ENCODE peak calls at places on chromosome X, in nine cellular contexts. R, U, A, T, L, Z, H, N and B are unnamed samples.

GRCh38 chrX:130321550-130321949 is 18.2 kb upstream of the SLC25A14 start:
- DNase-seq in R (no peak), U (no peak), A (no peak), T (no peak), L (no peak), Z (no peak), H (no peak), N (no peak), B (no peak)

GRCh38 chrX:66872771-66873170 is 233.9 kb upstream of the EDA2R start:
- DNase-seq in R (no peak), U (no peak), A (no peak), T (no peak), L (no peak), Z (no peak), H (no peak), N (no peak), B (no peak)

GRCh38 chrX:18537068-18537467 is 111.7 kb downstream of the CDKL5 start:
- DNase-seq in R (no peak), U (no peak), A (no peak), T (no peak), L (no peak), Z (no peak), H (no peak), N (no peak), B (no peak)

GRCh38 chrX:77572322-77572721 is 125.1 kb downstream of the FGF16 start:
- DNase-seq in R (no peak), U (no peak), A (no peak), T (no peak), L (no peak), Z (no peak), H (no peak), N (no peak), B (no peak)

GRCh38 chrX:16212436-16212835 is 45.2 kb downstream of the MAGEB17 start:
- DNase-seq in R (no peak), U (no peak), A (peak; percentile 62), T (peak; percentile 5), L (no peak), Z (no peak), H (no peak), N (peak; percentile 0), B (no peak)

GRCh38 chrX:66074920-66075879 is 35.3 kb upstream of the VSIG4 start:
- DNase-seq in R (no peak), U (no peak), A (no peak), T (peak; percentile 73), L (peak; percentile 53), Z (no peak), H (peak; percentile 18), N (no peak), B (no peak)

GRCh38 chrX:14801136-14801535 is 71.7 kb downstream of the FANCB start:
- DNase-seq in R (no peak), U (no peak), A (peak; percentile 87), T (no peak), L (no peak), Z (no peak), H (no peak), N (no peak), B (no peak)

GRCh38 chrX:72609313-72609712 is 36.7 kb upstream of the HDAC8 start:
- DNase-seq in R (no peak), U (no peak), A (peak; percentile 25), T (no peak), L (no peak), Z (no peak), H (no peak), N (no peak), B (no peak)

GRCh38 chrX:861335-861890 is 230.8 kb downstream of the SHOX start:
- DNase-seq in R (peak; percentile 63), U (no peak), A (no peak), T (no peak), L (no peak), Z (no peak), H (no peak), N (no peak), B (no peak)

GRCh38 chrX:154436597-154437397 is at the start of gene GDI1:
- DNase-seq in R (peak; percentile 86), U (peak; percentile 26), A (peak; percentile 60), T (peak; percentile 55), L (peak; percentile 76), Z (peak; percentile 0), H (peak; percentile 42), N (peak; percentile 75), B (peak; percentile 53)

GRCh38 chrX:73581002-73581628 is 18.1 kb downstream of the CHIC1 start:
- DNase-seq in R (no peak), U (no peak), A (no peak), T (no peak), L (no peak), Z (no peak), H (no peak), N (no peak), B (no peak)

GRCh38 chrX:129759576-129760061 is 20.1 kb upstream of the SASH3 start:
- DNase-seq in R (no peak), U (peak; percentile 5), A (no peak), T (peak; percentile 81), L (peak; percentile 62), Z (peak; percentile 13), H (no peak), N (no peak), B (no peak)

GRCh38 chrX:48864210-48864609 is 28.8 kb upstream of the PCSK1N start:
- DNase-seq in R (no peak), U (no peak), A (no peak), T (no peak), L (no peak), Z (no peak), H (no peak), N (no peak), B (no peak)

GRCh38 chrX:38939067-38939466 is 137.8 kb downstream of the MID1IP1 start:
- DNase-seq in R (no peak), U (no peak), A (no peak), T (no peak), L (no peak), Z (no peak), H (no peak), N (no peak), B (no peak)

GRCh38 chrX:136714626-136715599 is 65.8 kb downstream of the ARHGEF6 start:
- DNase-seq in R (no peak), U (no peak), A (no peak), T (no peak), L (no peak), Z (no peak), H (no peak), N (no peak), B (no peak)

GRCh38 chrX:45445745-45446412 is 245.2 kb upstream of the DIPK2B start:
- DNase-seq in R (no peak), U (no peak), A (no peak), T (no peak), L (no peak), Z (peak; percentile 44), H (no peak), N (no peak), B (no peak)

GRCh38 chrX:69173906-69174305 is 8.7 kb upstream of the PJA1 start:
- DNase-seq in R (peak; percentile 75), U (no peak), A (peak; percentile 38), T (no peak), L (no peak), Z (no peak), H (no peak), N (no peak), B (no peak)

GRCh38 chrX:10477525-10477924 is 142.9 kb downstream of the MID1 start:
- DNase-seq in R (no peak), U (no peak), A (no peak), T (no peak), L (no peak), Z (no peak), H (no peak), N (no peak), B (no peak)

GRCh38 chrX:37302569-37302968 is 46.6 kb upstream of the PRRG1 start:
- DNase-seq in R (no peak), U (no peak), A (peak; percentile 34), T (no peak), L (peak; percentile 28), Z (no peak), H (no peak), N (no peak), B (peak; percentile 7)

GRCh38 chrX:136899206-136899605 is 18.7 kb upstream of the RBMX start:
- DNase-seq in R (no peak), U (no peak), A (no peak), T (no peak), L (no peak), Z (no peak), H (no peak), N (no peak), B (peak; percentile 17)

GRCh38 chrX:9501362-9501761 is 36.5 kb downstream of the TBL1X start:
- DNase-seq in R (no peak), U (no peak), A (peak; percentile 53), T (no peak), L (no peak), Z (no peak), H (no peak), N (no peak), B (no peak)

GRCh38 chrX:37955273-37955672 is 51.1 kb upstream of the SYTL5 start:
- DNase-seq in R (no peak), U (no peak), A (no peak), T (no peak), L (no peak), Z (no peak), H (no peak), N (no peak), B (no peak)

GRCh38 chrX:54423161-54423888 is 16.9 kb upstream of the TSR2 start:
- DNase-seq in R (no peak), U (no peak), A (peak; percentile 66), T (peak; percentile 25), L (no peak), Z (no peak), H (no peak), N (no peak), B (no peak)

GRCh38 chrX:45756562-45756961 is 555.9 kb upstream of the DIPK2B start:
- DNase-seq in R (no peak), U (no peak), A (no peak), T (no peak), L (no peak), Z (no peak), H (no peak), N (no peak), B (no peak)

GRCh38 chrX:11423362-11423818 is 130.2 kb downstream of the AMELX start:
- DNase-seq in R (no peak), U (no peak), A (peak; percentile 4), T (no peak), L (no peak), Z (no peak), H (no peak), N (no peak), B (no peak)

GRCh38 chrX:101117701-101118100 is 19.7 kb downstream of the CENPI start:
- DNase-seq in R (no peak), U (no peak), A (no peak), T (no peak), L (no peak), Z (no peak), H (no peak), N (no peak), B (no peak)

GRCh38 chrX:77755561-77755960 is 30.5 kb downstream of the ATRX start:
- DNase-seq in R (peak; percentile 73), U (no peak), A (no peak), T (no peak), L (no peak), Z (no peak), H (no peak), N (no peak), B (no peak)

GRCh38 chrX:15321447-15321846 is 6.0 kb upstream of the ASB11 start:
- DNase-seq in R (no peak), U (no peak), A (no peak), T (no peak), L (no peak), Z (no peak), H (no peak), N (no peak), B (no peak)

GRCh38 chrX:30010471-30010870 is 204.9 kb upstream of the MAGEB2 start:
- DNase-seq in R (no peak), U (no peak), A (no peak), T (no peak), L (no peak), Z (no peak), H (no peak), N (no peak), B (no peak)

GRCh38 chrX:69503228-69503834 is 795 bp upstream of the NALF2 start:
- DNase-seq in R (peak; percentile 49), U (no peak), A (no peak), T (no peak), L (no peak), Z (no peak), H (no peak), N (peak; percentile 61), B (peak; percentile 59)